ENCODE peak calls at places on chromosomes 7 and 10, in nine cellular contexts. J is LNCaP clone FGC, H is esophagus squamous epithelium, V is lung, B is HFF-Myc, D is IMR-90, W is transverse colon, E is choroid plexus epithelial cell, M is omental fat pad. R is an unnamed sample.

GRCh38 chr10:18594574-18595156 is 56.7 kb downstream of the NSUN6 start:
- DNase-seq in J (no peak), H (no peak), V (no peak), B (no peak), D (no peak), W (peak), E (peak), M (no peak), R (no peak)

GRCh38 chr7:27102578-27103442 is at the start of gene HOXA2:
- DNase-seq in J (no peak), H (no peak), V (no peak), B (no peak), D (peak), W (peak), E (no peak), M (no peak), R (no peak)

GRCh38 chr7:158320328-158320727 is 267.3 kb downstream of the PTPRN2 start:
- DNase-seq in J (no peak), H (no peak), V (no peak), B (no peak), D (no peak), W (no peak), E (no peak), M (no peak), R (no peak)

GRCh38 chr10:5890519-5890878 is 456 bp downstream of the FBH1 start:
- DNase-seq in J (no peak), H (no peak), V (peak), B (no peak), D (no peak), W (peak), E (no peak), M (no peak), R (no peak)

GRCh38 chr7:25091129-25091528 is 33.9 kb downstream of the CYCS start:
- DNase-seq in J (no peak), H (no peak), V (no peak), B (no peak), D (no peak), W (no peak), E (no peak), M (no peak), R (no peak)

GRCh38 chr7:38775503-38775902 is 133.5 kb downstream of the VPS41 start:
- DNase-seq in J (no peak), H (no peak), V (no peak), B (no peak), D (no peak), W (no peak), E (no peak), M (no peak), R (no peak)

GRCh38 chr7:49613759-49614158 is 159.7 kb upstream of the VWC2 start:
- DNase-seq in J (no peak), H (no peak), V (no peak), B (no peak), D (no peak), W (no peak), E (no peak), M (no peak), R (no peak)

GRCh38 chr10:110501142-110501937 is 3.6 kb downstream of the DUSP5 start:
- DNase-seq in J (peak), H (peak), V (peak), B (peak), D (peak), W (peak), E (peak), M (peak), R (peak)

GRCh38 chr10:131453772-131454634 is 142.5 kb upstream of the TCERG1L start:
- DNase-seq in J (no peak), H (no peak), V (peak), B (no peak), D (no peak), W (peak), E (peak), M (peak), R (peak)

GRCh38 chr10:129531195-129531968 is 64.3 kb downstream of the MGMT start:
- DNase-seq in J (no peak), H (no peak), V (no peak), B (no peak), D (peak), W (no peak), E (peak), M (no peak), R (no peak)

GRCh38 chr10:48215148-48215982 is 59.1 kb downstream of the FRMPD2 start:
- DNase-seq in J (peak), H (no peak), V (peak), B (peak), D (peak), W (peak), E (peak), M (no peak), R (no peak)

GRCh38 chr7:42070068-42070467 is 166.9 kb downstream of the GLI3 start:
- DNase-seq in J (peak), H (no peak), V (no peak), B (no peak), D (peak), W (no peak), E (peak), M (no peak), R (no peak)

GRCh38 chr10:132858121-132859081 is 72.5 kb upstream of the NKX6-2 start:
- DNase-seq in J (no peak), H (no peak), V (no peak), B (no peak), D (no peak), W (no peak), E (no peak), M (no peak), R (no peak)

GRCh38 chr7:155255660-155256059 is 42.0 kb upstream of the INSIG1 start:
- DNase-seq in J (no peak), H (no peak), V (no peak), B (no peak), D (peak), W (no peak), E (no peak), M (no peak), R (no peak)

GRCh38 chr10:5576780-5577472 is 52.2 kb downstream of the CALML3 start:
- DNase-seq in J (no peak), H (no peak), V (no peak), B (no peak), D (no peak), W (no peak), E (no peak), M (no peak), R (no peak)

GRCh38 chr7:151394076-151395035 is 15.5 kb downstream of the WDR86 start:
- DNase-seq in J (no peak), H (no peak), V (no peak), B (no peak), D (no peak), W (no peak), E (no peak), M (no peak), R (no peak)

GRCh38 chr10:17379151-17379690 is 75.2 kb downstream of the ST8SIA6 start:
- DNase-seq in J (no peak), H (no peak), V (no peak), B (no peak), D (no peak), W (no peak), E (no peak), M (no peak), R (no peak)

GRCh38 chr10:17381502-17382142 is 72.8 kb downstream of the ST8SIA6 start:
- DNase-seq in J (no peak), H (no peak), V (no peak), B (no peak), D (no peak), W (no peak), E (no peak), M (no peak), R (no peak)

GRCh38 chr10:17380888-17381287 is 73.5 kb downstream of the ST8SIA6 start:
- DNase-seq in J (no peak), H (no peak), V (no peak), B (no peak), D (no peak), W (no peak), E (no peak), M (no peak), R (no peak)

GRCh38 chr10:17380016-17380415 is 74.4 kb downstream of the ST8SIA6 start:
- DNase-seq in J (no peak), H (no peak), V (no peak), B (no peak), D (no peak), W (no peak), E (no peak), M (no peak), R (no peak)

DNA sequence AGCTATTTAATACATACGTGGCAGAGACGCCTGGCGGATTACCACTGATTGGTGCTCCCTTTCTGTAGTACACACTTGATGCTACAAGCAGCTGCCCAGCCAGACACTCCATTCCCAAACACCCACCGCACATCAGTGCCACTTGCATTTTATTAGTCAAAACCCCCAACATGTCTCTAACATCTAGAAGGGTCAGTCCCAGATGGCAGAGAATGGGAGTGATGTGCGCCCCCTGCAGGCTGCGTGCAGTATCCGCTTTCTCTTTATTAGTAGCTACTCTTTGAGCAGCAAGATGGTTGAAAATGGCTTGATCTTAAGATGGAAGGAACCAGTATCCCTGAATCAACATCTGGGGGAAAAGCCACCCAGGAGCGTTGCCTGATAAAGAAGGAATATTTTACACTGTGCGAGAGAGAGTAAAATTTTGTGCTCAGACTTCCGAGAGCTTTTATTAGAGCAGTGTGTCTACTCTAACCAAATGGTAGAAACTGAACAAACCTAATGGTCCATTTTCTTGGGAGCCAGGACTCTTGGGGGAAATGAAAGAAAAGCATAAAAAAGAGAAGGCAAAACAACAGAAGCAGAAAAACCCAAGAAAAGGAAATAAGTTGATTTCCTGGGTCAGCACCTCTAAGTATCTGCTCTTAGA is 78.3 kb downstream of the ST8SIA6 start:
- DNase-seq in J (no peak), H (no peak), V (no peak), B (peak), D (peak), W (no peak), E (peak), M (no peak), R (no peak)
- TF ChIP-seq CTCF in J (peak), H (no peak), V (no peak), B (peak), D (peak), W (no peak), E (peak), M (no peak), R (peak)

DNA sequence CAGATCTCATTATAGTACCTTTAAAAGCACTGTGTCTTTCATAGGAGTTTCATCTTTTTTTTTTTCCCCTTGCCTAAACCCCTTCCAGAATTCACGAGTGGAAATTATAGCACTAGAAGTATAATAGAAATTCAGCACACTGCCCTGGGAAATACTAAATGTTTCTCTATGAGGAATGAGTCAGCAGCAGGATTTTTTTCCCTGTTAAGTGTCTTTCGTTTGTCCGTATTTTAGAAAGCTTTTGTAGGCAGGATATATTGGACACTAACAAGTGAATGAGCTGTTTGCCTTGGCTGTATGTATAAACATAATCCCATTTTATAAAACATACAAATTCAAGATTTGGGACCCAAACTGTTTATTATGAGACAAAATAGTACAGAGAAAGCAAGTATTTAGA is 105.8 kb downstream of the EXOC4 start:
- DNase-seq in J (no peak), H (no peak), V (no peak), B (no peak), D (peak), W (no peak), E (peak), M (no peak), R (no peak)
- TF ChIP-seq CTCF in J (no peak), H (no peak), V (no peak), B (no peak), D (no peak), W (no peak), E (no peak), M (no peak), R (no peak)

GRCh38 chr7:130793855-130794618 is 60.0 kb upstream of the KLF14 start:
- DNase-seq in J (no peak), H (no peak), V (no peak), B (no peak), D (peak), W (no peak), E (peak), M (no peak), R (no peak)
- TF ChIP-seq CTCF in J (no peak), H (no peak), V (no peak), B (peak), D (peak), W (no peak), E (peak), M (no peak), R (no peak)

GRCh38 chr10:81843042-81843441 is 32.0 kb upstream of the NRG3 start:
- DNase-seq in J (peak), H (no peak), V (no peak), B (no peak), D (no peak), W (no peak), E (peak), M (no peak), R (no peak)
- TF ChIP-seq CTCF in J (peak), H (no peak), V (no peak), B (no peak), D (no peak), W (no peak), E (peak), M (no peak), R (no peak)

DNA sequence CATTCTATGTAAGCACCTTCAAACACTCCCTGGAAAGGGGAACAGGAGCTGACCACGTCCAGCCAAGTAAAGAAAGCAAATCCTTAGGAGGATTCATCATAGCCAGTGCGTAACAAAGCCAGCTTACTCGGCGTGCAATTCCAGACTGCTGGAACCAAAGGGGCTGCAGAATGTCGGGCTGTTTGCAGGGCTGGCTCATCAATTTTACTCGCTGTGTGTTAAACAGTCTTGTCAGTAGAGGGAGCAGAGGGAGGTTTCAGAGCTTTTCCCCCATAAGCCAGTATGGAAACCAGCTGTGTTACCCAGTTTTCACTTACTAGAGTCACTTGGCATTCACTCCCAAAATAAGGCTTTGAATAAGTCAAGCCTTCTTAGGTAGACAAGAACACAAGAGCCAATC is 127.1 kb downstream of the KMT2E start:
- DNase-seq in J (no peak), H (no peak), V (no peak), B (peak), D (peak), W (no peak), E (peak), M (no peak), R (no peak)
- TF ChIP-seq CTCF in J (peak), H (no peak), V (no peak), B (peak), D (peak), W (no peak), E (peak), M (no peak), R (no peak)

GRCh38 chr7:128361463-128362441 is at the start of gene PRRT4:
- DNase-seq in J (no peak), H (no peak), V (no peak), B (no peak), D (no peak), W (peak), E (peak), M (no peak), R (peak)
- TF ChIP-seq CTCF in J (no peak), H (no peak), V (no peak), B (no peak), D (no peak), W (no peak), E (peak), M (no peak), R (no peak)

DNA sequence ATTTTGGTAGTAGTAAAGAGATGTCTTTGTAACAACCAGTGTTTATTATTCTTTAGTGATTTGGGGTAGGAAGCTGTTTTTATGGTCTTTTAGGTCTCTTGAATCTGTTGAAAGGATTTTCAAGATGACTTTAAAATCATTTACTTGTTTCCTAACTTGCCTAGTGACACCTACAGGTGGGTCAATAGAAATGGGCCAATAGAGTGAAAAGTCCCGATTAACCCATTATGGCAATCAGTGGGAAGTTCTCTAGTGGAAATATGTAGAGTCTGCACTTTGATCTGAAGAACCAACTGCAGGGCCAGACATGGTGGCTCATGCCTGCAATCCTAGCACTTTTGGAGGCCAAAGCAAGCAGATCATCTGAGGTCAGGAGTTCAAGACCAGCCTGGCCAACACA is 374.7 kb upstream of the BMPER start:
- DNase-seq in J (no peak), H (no peak), V (no peak), B (no peak), D (no peak), W (no peak), E (no peak), M (no peak), R (no peak)
- TF ChIP-seq CTCF in J (peak), H (no peak), V (no peak), B (no peak), D (no peak), W (no peak), E (no peak), M (no peak), R (no peak)

GRCh38 chr7:65247491-65247890 is 126.2 kb upstream of the ZNF92 start:
- DNase-seq in J (no peak), H (no peak), V (no peak), B (no peak), D (no peak), W (no peak), E (no peak), M (no peak), R (no peak)
- TF ChIP-seq CTCF in J (no peak), H (no peak), V (no peak), B (no peak), D (no peak), W (no peak), E (no peak), M (no peak), R (no peak)